ENCODE peak calls at places on chromosomes 16 and 17, in five cellular contexts. P is HS-5, U is GM06990, Z is aorta, K is caudate nucleus. M is an unnamed sample.

GRCh38 chr17:43135454-43135819 is 10.3 kb upstream of the BRCA1 start:
- DNase-seq in P (no peak), U (no peak), Z (no peak), K (no peak), M (no peak)

GRCh38 chr16:89958068-89958467 is 9.5 kb downstream of the DEF8 start:
- DNase-seq in P (no peak), U (no peak), Z (peak; percentile 73), K (no peak), M (no peak)

GRCh38 chr16:10885246-10885645 is 8.2 kb downstream of the CIITA start:
- DNase-seq in P (no peak), U (no peak), Z (no peak), K (no peak), M (no peak)

GRCh38 chr17:50872710-50873424 is 6.7 kb upstream of the TOB1 start:
- DNase-seq in P (peak; percentile 29), U (no peak), Z (peak; percentile 58), K (no peak), M (no peak)

GRCh38 chr17:14168582-14168981 is 68.1 kb downstream of the CDRT15 start:
- DNase-seq in P (no peak), U (no peak), Z (no peak), K (no peak), M (no peak)

GRCh38 chr17:81866440-81867122 is 4.6 kb downstream of the ARHGDIA start:
- DNase-seq in P (no peak), U (no peak), Z (no peak), K (no peak), M (no peak)

GRCh38 chr17:81398170-81398854 is 3.1 kb downstream of the BAHCC1 start:
- DNase-seq in P (no peak), U (no peak), Z (peak; percentile 71), K (peak; percentile 28), M (no peak)

GRCh38 chr16:84065536-84066132 is 23.0 kb upstream of the SLC38A8 start:
- DNase-seq in P (no peak), U (no peak), Z (no peak), K (no peak), M (no peak)

GRCh38 chr17:77640242-77640641 is 318.3 kb upstream of the TNRC6C start:
- DNase-seq in P (no peak), U (no peak), Z (no peak), K (no peak), M (no peak)

GRCh38 chr17:42019509-42020404 is at the start of gene NKIRAS2:
- DNase-seq in P (no peak), U (peak; percentile 93), Z (peak; percentile 97), K (peak; percentile 82), M (no peak)

GRCh38 chr16:57145046-57145963 is 40.5 kb downstream of the PSME3IP1 start:
- DNase-seq in P (no peak), U (no peak), Z (no peak), K (no peak), M (no peak)

GRCh38 chr16:27461483-27462171 is 59.7 kb downstream of the IL21R start:
- DNase-seq in P (no peak), U (no peak), Z (no peak), K (no peak), M (no peak)

GRCh38 chr16:80518436-80518835 is 22.4 kb upstream of the DYNLRB2 start:
- DNase-seq in P (no peak), U (peak; percentile 9), Z (no peak), K (no peak), M (no peak)

GRCh38 chr16:68985855-68986254 is 119.6 kb upstream of the HAS3 start:
- DNase-seq in P (no peak), U (no peak), Z (no peak), K (no peak), M (peak; percentile 84)

GRCh38 chr17:34503804-34504203 is 75.6 kb upstream of the TMEM132E start:
- DNase-seq in P (no peak), U (no peak), Z (peak; percentile 73), K (no peak), M (no peak)

GRCh38 chr17:82294086-82294773 is 20.7 kb upstream of the CSNK1D start:
- DNase-seq in P (no peak), U (no peak), Z (no peak), K (no peak), M (no peak)

GRCh38 chr16:318628-319027 is 33.9 kb downstream of the AXIN1 start:
- DNase-seq in P (no peak), U (no peak), Z (no peak), K (no peak), M (no peak)

GRCh38 chr16:27258241-27258734 is 10.3 kb downstream of the NSMCE1 start:
- DNase-seq in P (no peak), U (no peak), Z (no peak), K (no peak), M (peak; percentile 52)

GRCh38 chr17:49694847-49695697 is 12.7 kb downstream of the SLC35B1 start:
- DNase-seq in P (no peak), U (peak; percentile 38), Z (no peak), K (peak; percentile 14), M (no peak)

GRCh38 chr16:72198021-72198420 is 26.1 kb upstream of the PMFBP1 start:
- DNase-seq in P (no peak), U (no peak), Z (no peak), K (peak; percentile 53), M (no peak)

GRCh38 chr17:2634361-2634960 is 41.0 kb downstream of the PAFAH1B1 start:
- DNase-seq in P (peak; percentile 9), U (no peak), Z (no peak), K (no peak), M (peak; percentile 78)

M was measured in keratinocyte.